ENCODE peak calls at places on chromosomes 4 and X, in four cellular contexts. H is neuronal stem cell, G is mammary epithelial cell, Y is endothelial cell of umbilical vein. B is an unnamed sample.

GRCh38 chr4:113684534-113685091 is 76.9 kb downstream of the CAMK2D start:
- DNase-seq in H (no peak), G (no peak), Y (no peak), B (peak; percentile 82)

GRCh38 chr4:1939664-1940509 is 68.7 kb downstream of the NSD2 start:
- DNase-seq in H (no peak), G (peak; percentile 88), Y (peak; percentile 83), B (peak; percentile 87)

GRCh38 chrX:97616883-97617510 is 733.3 kb downstream of the RPA4 start:
- DNase-seq in H (no peak), G (peak; percentile 83), Y (peak; percentile 77), B (peak; percentile 35)

GRCh38 chr4:41865306-41865980 is 69.8 kb upstream of the TMEM33 start:
- DNase-seq in H (no peak), G (no peak), Y (no peak), B (peak; percentile 20)

GRCh38 chrX:24643116-24643515 is 4.0 kb downstream of the PCYT1B start:
- DNase-seq in H (no peak), G (peak; percentile 35), Y (no peak), B (no peak)

GRCh38 chrX:93874554-93874953 is 200.5 kb downstream of the FAM133A start:
- DNase-seq in H (peak; percentile 12), G (peak; percentile 8), Y (no peak), B (peak; percentile 39)

GRCh38 chr4:70714061-70714468 is 7.7 kb upstream of the RUFY3 start:
- DNase-seq in H (no peak), G (no peak), Y (no peak), B (no peak)

GRCh38 chrX:102345916-102346315 is 93.9 kb downstream of the NXF2B start:
- DNase-seq in H (peak; percentile 31), G (peak; percentile 18), Y (peak; percentile 34), B (peak; percentile 75)

GRCh38 chr4:82601242-82602015 is 39.6 kb upstream of the TMEM150C start:
- DNase-seq in H (no peak), G (no peak), Y (no peak), B (peak; percentile 49)

GRCh38 chrX:13029341-13029740 is 15.1 kb downstream of the FAM9C start:
- DNase-seq in H (no peak), G (no peak), Y (no peak), B (peak; percentile 77)

GRCh38 chrX:111869639-111870034 is 6.3 kb upstream of the TRPC5OS start:
- DNase-seq in H (peak; percentile 54), G (peak; percentile 35), Y (peak; percentile 11), B (peak; percentile 71)

GRCh38 chr4:123994917-123995316 is 598.3 kb downstream of the SPRY1 start:
- DNase-seq in H (no peak), G (no peak), Y (no peak), B (no peak)

GRCh38 chrX:7522860-7523259 is 320.1 kb upstream of the VCX start:
- DNase-seq in H (no peak), G (no peak), Y (no peak), B (no peak)

GRCh38 chr4:177855543-177856197 is 413.4 kb upstream of the AGA start:
- DNase-seq in H (no peak), G (no peak), Y (no peak), B (no peak)

GRCh38 chrX:123338240-123338639 is 154.2 kb downstream of the GRIA3 start:
- DNase-seq in H (no peak), G (no peak), Y (no peak), B (no peak)

DNA sequence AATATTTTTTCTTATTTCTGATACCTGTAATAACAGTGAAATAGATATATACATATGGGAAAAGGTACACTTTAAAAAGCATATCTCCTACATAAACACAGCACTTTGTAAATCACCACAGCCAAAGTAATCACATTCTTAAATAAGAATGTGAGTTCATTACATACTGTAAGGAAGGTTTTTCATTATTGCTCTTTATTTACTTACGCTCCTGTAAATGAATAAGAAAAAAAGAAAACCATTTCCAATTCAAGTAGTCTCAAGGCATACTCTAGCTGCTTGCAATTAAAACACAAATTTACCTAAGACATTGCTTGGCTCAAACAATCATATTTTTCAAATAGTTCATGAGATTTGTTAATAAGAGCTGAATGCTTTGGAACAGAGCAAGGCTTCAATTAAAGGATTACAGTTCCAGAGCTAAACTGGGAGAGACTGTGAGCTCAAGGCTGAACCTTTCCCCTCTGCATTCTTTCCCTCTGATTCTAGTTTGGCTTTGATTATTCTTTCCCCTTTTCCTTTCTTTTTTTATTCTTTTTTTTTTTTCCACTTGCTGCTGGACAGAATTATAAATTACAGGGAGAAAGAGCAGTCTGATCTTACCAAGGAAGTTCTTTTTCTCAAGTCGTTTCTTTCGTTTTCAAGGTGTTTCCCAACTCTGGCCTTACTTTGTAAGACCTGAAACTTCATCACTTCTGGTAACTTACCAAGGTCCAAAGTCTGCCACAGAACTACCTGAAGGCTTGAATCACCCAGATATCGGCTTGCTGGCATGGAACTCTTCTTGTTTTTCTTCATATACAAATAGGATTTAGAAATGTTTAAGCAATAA is 278.3 kb downstream of the INPP4B start:
- DNase-seq in H (peak; percentile 11), G (peak; percentile 51), Y (no peak), B (peak; percentile 64)
- H3K9ac ChIP-seq in H (no peak overlapping the region), G (peak overlapping the region; percentile 50), Y (no peak overlapping the region), B (peak overlapping the region; percentile 33)

GRCh38 chrX:71536285-71536684 is 3.4 kb downstream of the OGT start:
- DNase-seq in H (no peak), G (peak; percentile 6), Y (no peak), B (peak; percentile 35)
- H3K9ac ChIP-seq in H (no peak overlapping the region), G (peak overlapping the region; percentile 7), Y (peak overlapping the region; percentile 3), B (peak overlapping the region; percentile 97)

GRCh38 chr4:7867191-7867590 is 72.5 kb downstream of the AFAP1 start:
- DNase-seq in H (no peak), G (no peak), Y (no peak), B (no peak)
- H3K9ac ChIP-seq in H (no peak overlapping the region), G (no peak overlapping the region), Y (no peak overlapping the region), B (peak overlapping the region; percentile 12)

GRCh38 chrX:2699959-2700358 is 8.9 kb downstream of the CD99 start:
- DNase-seq in H (no peak), G (no peak), Y (no peak), B (no peak)

GRCh38 chrX:2696698-2697215 is 5.7 kb downstream of the CD99 start:
- DNase-seq in H (no peak), G (peak; percentile 87), Y (peak; percentile 96), B (peak; percentile 62)

GRCh38 chrX:2698604-2699003 is 7.5 kb downstream of the CD99 start:
- DNase-seq in H (no peak), G (no peak), Y (no peak), B (no peak)

GRCh38 chrX:2697306-2697705 is 6.2 kb downstream of the CD99 start:
- DNase-seq in H (no peak), G (peak; percentile 54), Y (no peak), B (no peak)

DNA sequence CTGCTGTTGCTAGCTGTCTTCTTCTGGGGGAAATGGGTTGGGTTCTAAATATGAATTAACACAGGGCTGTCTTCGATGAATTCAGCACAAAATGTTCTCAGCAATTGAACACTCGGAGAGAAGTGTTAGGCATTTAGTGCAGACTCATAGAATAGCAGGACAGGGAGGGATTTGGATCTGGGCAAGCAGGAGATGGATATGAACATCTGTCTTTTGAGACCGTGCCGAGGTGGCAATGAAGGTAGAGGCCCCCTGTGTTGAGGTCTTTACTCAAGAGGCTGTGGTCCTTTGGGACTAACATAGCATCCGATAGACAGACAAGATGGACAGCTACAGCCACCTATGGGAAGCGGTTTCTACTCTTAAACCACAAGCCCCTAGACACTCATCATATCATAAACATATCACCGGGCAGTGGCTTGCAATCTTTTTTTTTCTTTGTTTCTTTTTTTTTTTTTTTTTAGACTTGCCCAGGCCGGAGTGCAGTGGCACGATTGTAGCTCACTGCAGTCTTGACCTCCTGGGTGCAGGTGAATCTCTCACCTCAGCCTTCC is 6.7 kb downstream of the CD99 start:
- DNase-seq in H (no peak), G (no peak), Y (peak; percentile 30), B (no peak)
- H3K9ac ChIP-seq in H (no peak overlapping the region), G (no peak overlapping the region), Y (peak overlapping the region; percentile 72), B (no peak overlapping the region)

DNA sequence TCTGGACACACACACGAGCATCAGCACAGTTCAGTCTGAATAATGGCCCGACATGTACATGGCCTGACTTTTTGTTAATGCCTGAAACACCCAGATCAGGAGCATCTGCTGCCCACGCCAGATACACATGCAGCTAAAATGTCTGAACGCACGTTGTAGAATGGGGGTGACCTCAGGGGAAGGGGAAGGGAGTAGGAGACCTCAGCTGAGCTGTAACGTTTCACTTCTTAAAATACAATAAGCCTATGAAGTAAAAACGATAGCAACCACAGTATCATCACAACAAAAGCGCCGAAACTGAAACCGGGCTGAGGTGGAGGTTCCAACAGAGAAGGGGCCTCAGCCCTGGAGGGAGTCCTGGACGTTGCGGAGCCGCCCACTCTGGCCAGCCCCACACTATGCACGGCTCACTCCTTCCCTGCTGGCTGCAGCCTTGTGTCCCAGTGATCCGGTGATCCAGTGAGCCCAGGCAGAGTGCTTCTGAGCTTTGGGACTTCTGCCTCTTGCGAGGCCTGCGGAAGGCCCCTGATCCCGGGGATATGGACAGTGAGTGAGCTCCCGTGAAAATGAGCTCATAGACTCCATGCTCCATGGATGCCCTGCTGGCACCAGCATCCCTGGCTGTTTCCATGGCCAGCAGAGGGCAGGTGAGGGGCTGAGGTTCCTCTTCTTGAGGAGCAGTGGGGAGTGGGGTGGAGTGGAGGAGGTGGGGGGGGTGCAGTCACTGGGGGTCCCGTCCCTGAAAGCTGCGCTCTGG is 52.0 kb downstream of the HMX1 start:
- DNase-seq in H (no peak), G (no peak), Y (no peak), B (no peak)
- H3K9ac ChIP-seq in H (peak overlapping the region; percentile 30), G (no peak overlapping the region), Y (no peak overlapping the region), B (no peak overlapping the region)

GRCh38 chrX:150050387-150050786 is 112.1 kb upstream of the EOLA2 start:
- DNase-seq in H (no peak), G (no peak), Y (no peak), B (no peak)
- H3K9ac ChIP-seq in H (no peak overlapping the region), G (no peak overlapping the region), Y (no peak overlapping the region), B (no peak overlapping the region)

DNA sequence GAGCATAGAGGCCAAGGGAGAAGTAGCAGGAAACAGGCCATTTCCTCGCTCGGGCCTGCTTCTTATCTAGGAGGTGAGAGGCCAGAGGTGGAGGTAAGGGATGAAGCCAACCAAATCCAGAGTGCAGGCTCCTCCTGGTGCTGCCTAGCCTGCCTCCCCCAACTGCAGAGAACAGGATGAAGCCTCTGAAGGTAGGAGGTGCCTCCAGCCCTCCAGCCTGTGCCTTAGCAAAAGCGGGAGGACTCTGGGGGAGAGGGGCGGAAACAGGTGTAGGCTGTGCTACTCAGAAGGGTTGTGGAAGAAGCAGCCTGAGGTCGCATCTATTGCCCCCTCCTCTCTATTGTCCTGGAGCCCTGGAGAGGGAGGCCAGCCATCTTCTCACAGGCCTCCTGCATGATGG is 2.9 kb upstream of the MTM1 start:
- DNase-seq in H (no peak), G (no peak), Y (no peak), B (no peak)
- H3K9ac ChIP-seq in H (no peak overlapping the region), G (no peak overlapping the region), Y (no peak overlapping the region), B (no peak overlapping the region)

DNA sequence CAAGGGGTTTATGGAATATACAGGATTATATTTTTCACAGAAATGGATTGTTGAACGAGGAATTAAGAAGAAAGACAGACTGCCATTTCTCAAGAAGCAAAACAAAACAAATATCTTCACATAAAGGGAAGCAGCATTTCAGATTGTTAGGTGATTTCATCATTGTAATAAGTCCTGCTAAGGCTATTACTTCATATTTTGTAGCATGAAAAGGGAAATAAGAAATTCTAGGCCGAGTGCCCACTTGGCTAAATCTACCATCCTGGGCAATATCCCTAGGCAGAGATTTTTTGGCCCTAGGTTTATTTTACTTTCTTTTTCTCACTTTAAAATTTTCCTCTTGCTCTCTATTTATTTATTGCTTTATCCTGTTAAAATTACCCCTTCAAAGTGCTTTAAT is 142.4 kb downstream of the PDGFC start:
- DNase-seq in H (no peak), G (peak; percentile 12), Y (peak; percentile 40), B (peak; percentile 90)
- H3K9ac ChIP-seq in H (no peak overlapping the region), G (peak overlapping the region; percentile 43), Y (no peak overlapping the region), B (peak overlapping the region; percentile 65)

GRCh38 chr4:74118600-74119351 is 19.8 kb upstream of the CXCL2 start:
- DNase-seq in H (no peak), G (no peak), Y (no peak), B (no peak)
- H3K9ac ChIP-seq in H (no peak overlapping the region), G (no peak overlapping the region), Y (no peak overlapping the region), B (no peak overlapping the region)

B was measured in adipocyte.